ENCODE peak calls at places on chromosomes 1 and 21, in six cellular contexts. S is stimulated activated CD8-positive, alpha-beta memory T cell treated with anti-CD3 and anti-CD28 coated beads, Interleukin-15, amount 100 ng/mL, for 24 hours; M is frontal cortex; Z is WTC11; N is HEK293T; H is central memory CD4-positive, alpha-beta T cell. B is an unnamed sample.
A peak's percentile ranks its signal among the peaks of the same experiment; 100 is the strongest.

GRCh38 chr1:42979888-42980800 is 21.5 kb upstream of the SLC2A1 start:
- DNase-seq in S (no peak), M (no peak), Z (no peak), N (no peak), H (no peak), B (no peak)

GRCh38 chr1:19932866-19933265 is 9.4 kb upstream of the PLA2G2E start:
- DNase-seq in S (no peak), M (no peak), Z (no peak), N (no peak), H (no peak), B (no peak)

GRCh38 chr1:64098856-64099606 is 104.4 kb upstream of the UBE2U start:
- DNase-seq in S (no peak), M (no peak), Z (no peak), N (no peak), H (no peak), B (no peak)

GRCh38 chr1:79364896-79365295 is 358.4 kb upstream of the ADGRL4 start:
- DNase-seq in S (no peak), M (no peak), Z (no peak), N (no peak), H (no peak), B (no peak)

GRCh38 chr1:114828251-114828650 is 26.4 kb upstream of the SYCP1 start:
- DNase-seq in S (no peak), M (no peak), Z (no peak), N (no peak), H (no peak), B (no peak)

GRCh38 chr1:219120625-219121544 is 52.8 kb upstream of the LYPLAL1 start:
- DNase-seq in S (no peak), M (no peak), Z (no peak), N (no peak), H (no peak), B (no peak)

GRCh38 chr1:170617595-170618215 is 46.2 kb upstream of the PRRX1 start:
- DNase-seq in S (no peak), M (no peak), Z (no peak), N (no peak), H (no peak), B (no peak)

GRCh38 chr1:231040019-231040799 is at the start of gene FAM89A:
- DNase-seq in S (peak; percentile 45), M (peak; percentile 87), Z (peak; percentile 38), N (peak; percentile 96), H (peak; percentile 54), B (peak; percentile 85)

GRCh38 chr1:6218380-6218779 is 12.5 kb downstream of the RNF207 start:
- DNase-seq in S (no peak), M (no peak), Z (no peak), N (no peak), H (no peak), B (no peak)

GRCh38 chr1:225767591-225768540 is 9.8 kb upstream of the SRP9 start:
- DNase-seq in S (no peak), M (no peak), Z (peak; percentile 30), N (no peak), H (no peak), B (peak; percentile 80)

GRCh38 chr21:40165212-40165611 is 298.0 kb downstream of the PCP4 start:
- DNase-seq in S (no peak), M (no peak), Z (no peak), N (no peak), H (no peak), B (no peak)

GRCh38 chr21:41957991-41958766 is 4.4 kb upstream of the C2CD2 start:
- DNase-seq in S (no peak), M (peak; percentile 54), Z (no peak), N (no peak), H (no peak), B (peak; percentile 74)

GRCh38 chr21:45476582-45476981 is 65.7 kb downstream of the SLC19A1 start:
- DNase-seq in S (no peak), M (no peak), Z (no peak), N (no peak), H (no peak), B (no peak)

GRCh38 chr1:56578664-56578962 is 750 bp downstream of the PLPP3 start:
- DNase-seq in S (no peak), M (peak; percentile 63), Z (no peak), N (peak; percentile 55), H (no peak), B (peak; percentile 81)

GRCh38 chr1:61215676-61216289 is 133.4 kb downstream of the NFIA start:
- DNase-seq in S (no peak), M (no peak), Z (no peak), N (no peak), H (no peak), B (no peak)

GRCh38 chr21:31234936-31235335 is 109.1 kb downstream of the TIAM1 start:
- DNase-seq in S (no peak), M (no peak), Z (no peak), N (no peak), H (no peak), B (no peak)

GRCh38 chr1:7856345-7856744 is 3.5 kb upstream of the UTS2 start:
- DNase-seq in S (no peak), M (no peak), Z (no peak), N (no peak), H (no peak), B (peak; percentile 62)

GRCh38 chr1:154467768-154468102 is 34.3 kb upstream of the TDRD10 start:
- DNase-seq in S (no peak), M (no peak), Z (no peak), N (no peak), H (peak; percentile 41), B (no peak)

GRCh38 chr1:184507165-184507564 is 120.3 kb downstream of the C1orf21 start:
- DNase-seq in S (no peak), M (no peak), Z (no peak), N (no peak), H (no peak), B (no peak)

GRCh38 chr1:233097546-233098254 is 147.3 kb downstream of the NTPCR start:
- DNase-seq in S (no peak), M (no peak), Z (no peak), N (no peak), H (no peak), B (no peak)

GRCh38 chr21:23585419-23585818 is 2021.9 kb downstream of the MRPL39 start:
- DNase-seq in S (no peak), M (no peak), Z (no peak), N (no peak), H (no peak), B (no peak)

GRCh38 chr1:222754386-222755139 is 17.6 kb downstream of the FAM177B start:
- DNase-seq in S (no peak), M (no peak), Z (no peak), N (no peak), H (no peak), B (no peak)

GRCh38 chr1:27551170-27551952 is 52.6 kb downstream of the AHDC1 start:
- DNase-seq in S (no peak), M (no peak), Z (no peak), N (no peak), H (no peak), B (no peak)

GRCh38 chr1:206502813-206503212 is 4.5 kb upstream of the RASSF5 start:
- DNase-seq in S (no peak), M (no peak), Z (no peak), N (no peak), H (no peak), B (no peak)

GRCh38 chr1:183806086-183806485 is 1.2 kb downstream of the RGL1 start:
- DNase-seq in S (no peak), M (no peak), Z (no peak), N (no peak), H (no peak), B (no peak)

GRCh38 chr1:168321945-168322344 is 41.3 kb downstream of the TBX19 start:
- DNase-seq in S (no peak), M (no peak), Z (no peak), N (no peak), H (no peak), B (no peak)

GRCh38 chr1:3071507-3072177 is 2.6 kb downstream of the PRDM16 start:
- DNase-seq in S (no peak), M (no peak), Z (no peak), N (no peak), H (no peak), B (no peak)

GRCh38 chr1:51484591-51484990 is 34.5 kb downstream of the EPS15 start:
- DNase-seq in S (no peak), M (no peak), Z (no peak), N (no peak), H (no peak), B (no peak)

GRCh38 chr1:206467915-206468314 is 2.4 kb upstream of the IKBKE start:
- DNase-seq in S (no peak), M (no peak), Z (no peak), N (no peak), H (no peak), B (no peak)

GRCh38 chr1:212179394-212180076 is 105.7 kb upstream of the PPP2R5A start:
- DNase-seq in S (no peak), M (no peak), Z (no peak), N (no peak), H (no peak), B (no peak)

GRCh38 chr1:111813440-111814304 is 58.0 kb downstream of the DDX20 start:
- DNase-seq in S (no peak), M (no peak), Z (peak; percentile 27), N (no peak), H (no peak), B (no peak)

GRCh38 chr21:45319461-45320211 is 31.9 kb upstream of the POFUT2 start:
- DNase-seq in S (no peak), M (no peak), Z (no peak), N (no peak), H (no peak), B (peak; percentile 51)

GRCh38 chr1:38848069-38848468 is 11.5 kb downstream of the RRAGC start:
- DNase-seq in S (no peak), M (no peak), Z (no peak), N (no peak), H (no peak), B (no peak)

GRCh38 chr21:25911730-25912401 is 177.1 kb downstream of the GABPA start:
- DNase-seq in S (no peak), M (no peak), Z (no peak), N (no peak), H (no peak), B (no peak)

GRCh38 chr1:53735261-53735660 is 3.7 kb downstream of the GLIS1 start:
- DNase-seq in S (no peak), M (no peak), Z (no peak), N (no peak), H (no peak), B (no peak)

B was measured in endodermal cell.